ENCODE peak calls at places on chromosome 9, in five cellular contexts. Y, K, B, N and X are unnamed samples.
A peak's percentile ranks its signal among the peaks of the same experiment; 100 is the strongest.

GRCh38 chr9:75147638-75148037 is 59.3 kb downstream of the OSTF1 start:
- DNase-seq in Y (no peak), K (no peak), B (no peak), N (no peak), X (no peak)

GRCh38 chr9:12775963-12776774 is 1.3 kb downstream of the LURAP1L start:
- DNase-seq in Y (peak; percentile 82), K (peak; percentile 62), B (peak; percentile 89), N (peak; percentile 82), X (peak; percentile 84)

GRCh38 chr9:133112361-133113026 is 8.5 kb downstream of the RALGDS start:
- DNase-seq in Y (peak; percentile 34), K (peak; percentile 54), B (peak; percentile 90), N (peak; percentile 45), X (peak; percentile 90)

GRCh38 chr9:129394011-129394919 is 216.2 kb upstream of the IER5L start:
- DNase-seq in Y (no peak), K (no peak), B (peak; percentile 40), N (no peak), X (no peak)

GRCh38 chr9:7974335-7975005 is 174.9 kb upstream of the DMAC1 start:
- DNase-seq in Y (no peak), K (no peak), B (no peak), N (no peak), X (no peak)

GRCh38 chr9:69019808-69020207 is 5.9 kb upstream of the PRKACG start:
- DNase-seq in Y (no peak), K (no peak), B (no peak), N (no peak), X (no peak)

GRCh38 chr9:121651295-121652036 is at the start of gene DAB2IP:
- DNase-seq in Y (peak; percentile 69), K (no peak), B (peak; percentile 78), N (peak; percentile 60), X (no peak)

GRCh38 chr9:128203024-128203841 is at the start of gene DNM1:
- DNase-seq in Y (peak; percentile 69), K (no peak), B (peak; percentile 83), N (peak; percentile 61), X (peak; percentile 72)

GRCh38 chr9:114499528-114499927 is 5.7 kb downstream of the WHRN start:
- DNase-seq in Y (no peak), K (no peak), B (no peak), N (no peak), X (no peak)

GRCh38 chr9:91193658-91194391 is 167.9 kb downstream of the AUH start:
- DNase-seq in Y (peak; percentile 85), K (peak; percentile 72), B (peak; percentile 94), N (peak; percentile 87), X (peak; percentile 93)
- H3K4me1 ChIP-seq in Y (peaks cover 65% of the 10 kb centered on the region), K (peaks cover 64% of the 10 kb centered on the region), B (peaks cover 56% of the 10 kb centered on the region), N (peaks cover 67% of the 10 kb centered on the region), X (peaks cover 68% of the 10 kb centered on the region)

DNA sequence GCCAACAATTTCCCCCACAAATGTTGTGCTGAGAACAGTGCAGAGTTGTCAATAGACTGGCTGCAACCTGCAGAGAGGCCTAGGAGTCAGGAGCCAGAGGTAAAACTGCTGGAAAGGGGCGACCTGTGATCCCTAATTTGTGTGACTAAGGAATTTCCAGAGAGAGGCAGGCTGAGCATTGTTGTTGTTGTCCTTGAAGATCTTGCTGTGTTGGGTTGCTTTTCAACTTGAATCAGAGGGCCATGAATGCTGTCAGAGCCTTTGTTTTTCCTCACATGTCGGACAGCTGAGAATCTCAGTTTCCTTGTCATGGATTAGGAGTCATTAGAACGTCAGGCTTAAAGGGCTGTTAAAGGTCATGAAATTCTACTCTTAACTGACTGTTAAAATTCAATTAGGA is 134.6 kb upstream of the ASTN2 start:
- DNase-seq in Y (no peak), K (no peak), B (no peak), N (no peak), X (no peak)
- H3K27ac ChIP-seq in Y (no peak overlapping the region), K (no peak overlapping the region), B (no peak overlapping the region), N (no peak overlapping the region), X (no peak overlapping the region)

GRCh38 chr9:95815961-95816360 is 59.5 kb upstream of the ERCC6L2 start:
- DNase-seq in Y (no peak), K (no peak), B (no peak), N (no peak), X (no peak)

GRCh38 chr9:95810814-95811213 is 64.7 kb upstream of the ERCC6L2 start:
- DNase-seq in Y (no peak), K (no peak), B (no peak), N (no peak), X (no peak)

GRCh38 chr9:95816716-95817115 is 58.8 kb upstream of the ERCC6L2 start:
- DNase-seq in Y (no peak), K (no peak), B (no peak), N (no peak), X (no peak)

GRCh38 chr9:95815153-95815552 is 60.3 kb upstream of the ERCC6L2 start:
- DNase-seq in Y (no peak), K (no peak), B (no peak), N (no peak), X (no peak)

GRCh38 chr9:95813923-95814322 is 61.6 kb upstream of the ERCC6L2 start:
- DNase-seq in Y (no peak), K (no peak), B (no peak), N (no peak), X (no peak)
- H3K36me3 ChIP-seq in Y (no peaks in the 10 kb centered on the region), K (no peaks in the 10 kb centered on the region), B (no peaks in the 10 kb centered on the region), N (peaks cover 4% of the 10 kb centered on the region), X (no peaks in the 10 kb centered on the region)

GRCh38 chr9:134619983-134620612 is 21.5 kb upstream of the COL5A1 start:
- DNase-seq in Y (no peak), K (peak; percentile 6), B (peak; percentile 58), N (no peak), X (peak; percentile 38)

GRCh38 chr9:134620751-134621557 is 20.6 kb upstream of the COL5A1 start:
- DNase-seq in Y (no peak), K (peak; percentile 10), B (peak; percentile 49), N (no peak), X (peak; percentile 32)

GRCh38 chr9:134618823-134619454 is 22.7 kb upstream of the COL5A1 start:
- DNase-seq in Y (no peak), K (peak; percentile 7), B (peak; percentile 37), N (no peak), X (peak; percentile 20)

GRCh38 chr9:134618163-134618822 is 23.3 kb upstream of the COL5A1 start:
- DNase-seq in Y (no peak), K (peak; percentile 17), B (peak; percentile 63), N (no peak), X (peak; percentile 40)

DNA sequence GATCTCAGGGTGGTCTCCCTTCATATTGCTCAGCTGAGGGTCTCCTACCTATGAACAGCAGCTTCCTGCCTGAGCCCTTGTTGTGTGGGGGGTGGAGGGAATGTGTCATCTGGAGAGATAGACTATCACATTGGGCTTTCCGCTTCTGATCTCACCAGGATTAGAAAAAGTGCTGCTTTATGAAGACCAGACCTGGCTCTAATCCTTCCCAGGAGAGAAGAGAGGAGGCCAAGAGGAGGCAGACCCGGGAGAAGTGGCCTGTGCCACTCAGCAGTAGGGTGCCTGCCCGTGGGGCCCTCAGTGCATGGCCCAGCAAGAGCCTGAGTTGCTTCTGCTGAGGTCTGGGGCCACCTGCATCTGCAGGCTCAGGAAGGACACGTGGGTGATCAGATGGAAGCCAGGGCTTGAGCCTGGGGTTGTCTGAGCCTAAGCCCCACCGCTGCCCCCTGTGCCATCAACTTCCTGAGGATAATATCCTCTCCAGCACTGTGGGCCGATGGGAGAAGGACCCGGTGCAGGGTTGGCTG is 22.1 kb upstream of the COL5A1 start:
- DNase-seq in Y (no peak), K (peak; percentile 6), B (peak; percentile 30), N (no peak), X (peak; percentile 29)
- H3K4me1 ChIP-seq in Y (peaks cover 9% of the 10 kb centered on the region), K (peaks cover 14% of the 10 kb centered on the region), B (no peaks in the 10 kb centered on the region), N (peaks cover 8% of the 10 kb centered on the region), X (no peaks in the 10 kb centered on the region)